ENCODE peak calls at places on chromosomes 7 and 10, in five cellular contexts. J, Z, Q, T and I are unnamed samples.

GRCh38 chr7:94022550-94022949 is 18.4 kb upstream of the BET1 start:
- DNase-seq in J (no peak), Q (no peak), Z (no peak), T (no peak), I (peak)

GRCh38 chr7:40199076-40199802 is 64.4 kb downstream of the SUGCT start:
- DNase-seq in Z (peak), Q (no peak), T (no peak), J (peak), I (no peak)

GRCh38 chr10:104881740-104882139 is 240.7 kb downstream of the SORCS3 start:
- DNase-seq in Q (no peak), Z (no peak), T (no peak), J (no peak), I (no peak)

GRCh38 chr10:56547163-56547562 is 186.1 kb upstream of the ZWINT start:
- DNase-seq in Z (no peak), J (no peak), Q (no peak), T (no peak), I (no peak)

GRCh38 chr10:110868981-110869380 is 2.7 kb upstream of the PDCD4 start:
- DNase-seq in J (no peak), Q (no peak), Z (no peak), T (no peak), I (no peak)

GRCh38 chr10:126504051-126504760 is 115.9 kb upstream of the ADAM12 start:
- DNase-seq in T (no peak), J (peak), Q (peak), Z (no peak), I (peak)

GRCh38 chr7:50509459-50509858 is 55.7 kb downstream of the DDC start:
- DNase-seq in J (no peak), Z (no peak), Q (no peak), T (no peak), I (no peak)

GRCh38 chr10:42112331-42113157 is 525.8 kb downstream of the ZNF33B start:
- DNase-seq in Q (no peak), T (no peak), Z (no peak), J (no peak), I (no peak)

GRCh38 chr7:111083423-111083822 is 7.5 kb upstream of the LRRN3 start:
- DNase-seq in Q (no peak), T (no peak), Z (peak), J (peak), I (no peak)

GRCh38 chr7:130380121-130380860 is at the start of gene CPA1:
- DNase-seq in T (no peak), Q (peak), J (no peak), Z (no peak), I (no peak)

GRCh38 chr10:49255883-49256282 is 43.1 kb upstream of the C10orf71 start:
- DNase-seq in Z (no peak), J (no peak), Q (no peak), T (no peak), I (no peak)

GRCh38 chr10:29734640-29734979 is 99.8 kb upstream of the SVIL start:
- DNase-seq in T (no peak), Z (no peak), Q (no peak), J (peak), I (no peak)

GRCh38 chr10:132115736-132116135 is 50.0 kb downstream of the JAKMIP3 start:
- DNase-seq in T (no peak), Q (no peak), J (no peak), Z (no peak), I (no peak)

GRCh38 chr7:5450549-5451327 is 27.1 kb upstream of the TNRC18 start:
- DNase-seq in T (no peak), Z (no peak), J (peak), Q (peak), I (no peak)

GRCh38 chr10:120511165-120511564 is 54.1 kb downstream of the PLPP4 start:
- DNase-seq in Z (no peak), J (peak), T (peak), Q (no peak), I (peak)

GRCh38 chr10:110775022-110775379 is 96.7 kb upstream of the PDCD4 start:
- DNase-seq in J (no peak), T (no peak), Z (no peak), Q (no peak), I (no peak)

GRCh38 chr7:5532520-5533335 is 109.1 kb upstream of the TNRC18 start:
- DNase-seq in Q (peak), J (peak), Z (no peak), T (no peak), I (no peak)

GRCh38 chr10:71694567-71694968 is 25.0 kb downstream of the C10orf105 start:
- DNase-seq in Z (no peak), T (no peak), Q (peak), J (no peak), I (no peak)

GRCh38 chr7:132353902-132354301 is 222.4 kb downstream of the PLXNA4 start:
- DNase-seq in Z (no peak), Q (no peak), T (no peak), J (no peak), I (no peak)

GRCh38 chr7:105756402-105756801 is 120.0 kb downstream of the ATXN7L1 start:
- DNase-seq in Q (no peak), Z (no peak), T (no peak), J (no peak), I (no peak)

GRCh38 chr7:5525271-5526189 is 101.9 kb upstream of the TNRC18 start:
- DNase-seq in Z (no peak), J (peak), T (no peak), Q (no peak), I (no peak)

GRCh38 chr7:30974605-30975256 is 11.0 kb downstream of the GHRHR start:
- DNase-seq in J (peak), Z (no peak), T (peak), Q (peak), I (peak)

GRCh38 chr7:50528266-50529092 is 36.7 kb downstream of the DDC start:
- DNase-seq in J (no peak), Z (no peak), Q (peak), T (no peak), I (no peak)

GRCh38 chr7:30087371-30087770 is 47.4 kb upstream of the MTURN start:
- DNase-seq in J (no peak), Q (no peak), T (no peak), Z (no peak), I (no peak)

GRCh38 chr10:95755511-95756004 is 405 bp upstream of the ENTPD1 start:
- DNase-seq in J (no peak), Q (peak), Z (no peak), T (no peak), I (peak)

GRCh38 chr10:95767884-95768556 is 12.1 kb downstream of the ENTPD1 start:
- DNase-seq in T (no peak), Q (peak), J (peak), Z (no peak), I (peak)

GRCh38 chr10:31526681-31527080 is 207.7 kb downstream of the ZEB1 start:
- DNase-seq in Q (no peak), J (no peak), Z (no peak), T (no peak), I (no peak)

GRCh38 chr10:5619366-5620211 is 46.8 kb downstream of the ASB13 start:
- DNase-seq in Q (no peak), Z (no peak), J (peak), T (no peak), I (no peak)

GRCh38 chr10:32376027-32376426 is 29.1 kb upstream of the EPC1 start:
- DNase-seq in Q (no peak), Z (no peak), J (no peak), T (no peak), I (no peak)

GRCh38 chr7:37360469-37360868 is 88.2 kb downstream of the ELMO1 start:
- DNase-seq in Q (no peak), Z (no peak), T (no peak), J (no peak), I (no peak)

GRCh38 chr7:115267503-115267902 is 345.6 kb downstream of the MDFIC start:
- DNase-seq in J (no peak), Q (no peak), Z (no peak), T (no peak), I (no peak)

GRCh38 chr7:107501593-107501992 is 31.7 kb downstream of the GPR22 start:
- DNase-seq in Z (no peak), Q (no peak), J (peak), T (no peak), I (no peak)

GRCh38 chr7:102891693-102892261 is 21.0 kb upstream of the LRRC17 start:
- DNase-seq in Q (peak), J (peak), Z (peak), T (no peak), I (no peak)

GRCh38 chr7:92608380-92609322 is 18.5 kb upstream of the FAM133B start:
- DNase-seq in J (no peak), Z (no peak), Q (peak), T (no peak), I (no peak)

GRCh38 chr10:79375321-79376077 is 28.2 kb downstream of the PPIF start:
- DNase-seq in J (peak), Z (no peak), Q (no peak), T (no peak), I (no peak)

GRCh38 chr7:2802082-2802481 is 42.0 kb downstream of the GNA12 start:
- DNase-seq in Z (no peak), J (peak), Q (no peak), T (no peak), I (no peak)

GRCh38 chr7:16984346-16984745 is 102.6 kb upstream of the AGR3 start:
- DNase-seq in Q (no peak), T (no peak), J (no peak), Z (no peak), I (no peak)

GRCh38 chr10:29585488-29585976 is 49.2 kb downstream of the SVIL start:
- DNase-seq in T (no peak), J (no peak), Z (no peak), Q (no peak), I (no peak)

GRCh38 chr10:103822052-103822716 is 33.2 kb downstream of the SH3PXD2A start:
- DNase-seq in Q (no peak), Z (no peak), T (no peak), J (no peak), I (no peak)

GRCh38 chr7:119377-120163 is 72.8 kb upstream of the FAM20C start:
- DNase-seq in Q (peak), J (no peak), T (no peak), Z (no peak), I (no peak)

DNA sequence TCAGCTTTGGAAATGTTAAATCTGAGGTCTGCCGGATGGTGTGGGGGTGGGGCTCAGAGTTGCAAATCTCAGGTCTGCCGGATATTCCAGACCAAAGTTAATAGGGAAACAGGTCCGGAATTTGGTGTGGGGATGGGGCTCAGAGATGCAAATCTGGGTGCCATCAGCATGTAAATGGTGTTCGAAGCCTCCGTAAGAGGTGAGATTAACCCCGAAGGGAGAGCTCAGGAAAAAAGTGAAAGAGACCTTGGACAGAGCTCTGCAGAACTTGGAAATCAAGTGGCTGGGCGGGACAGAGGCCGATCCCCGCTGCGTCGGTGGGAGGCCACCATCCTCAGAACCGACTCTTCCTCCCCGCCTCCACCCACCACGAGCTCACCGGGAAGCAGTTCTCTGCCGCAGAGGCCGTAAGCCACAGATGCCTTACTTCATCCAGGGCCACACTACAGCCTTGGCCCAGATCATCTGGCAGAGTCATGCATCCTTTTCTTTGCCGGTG is 1.7 kb upstream of the SEPHS1 start:
- DNase-seq in J (peak), Q (peak), T (no peak), Z (no peak), I (no peak)
- H3K4me3 ChIP-seq in J (peak), Q (peak), T (peak), Z (peak), I (peak)

GRCh38 chr10:75495434-75496190 is 64.2 kb downstream of the LRMDA start:
- DNase-seq in T (no peak), Q (no peak), J (no peak), Z (no peak), I (no peak)

GRCh38 chr10:75496191-75496567 is 64.8 kb downstream of the LRMDA start:
- DNase-seq in J (no peak), Z (no peak), T (no peak), Q (no peak), I (no peak)

GRCh38 chr10:75493464-75493863 is 62.0 kb downstream of the LRMDA start:
- DNase-seq in Q (no peak), T (no peak), J (no peak), Z (no peak), I (no peak)

GRCh38 chr10:75487087-75487784 is 55.8 kb downstream of the LRMDA start:
- DNase-seq in Z (no peak), Q (no peak), T (peak), J (peak), I (no peak)

DNA sequence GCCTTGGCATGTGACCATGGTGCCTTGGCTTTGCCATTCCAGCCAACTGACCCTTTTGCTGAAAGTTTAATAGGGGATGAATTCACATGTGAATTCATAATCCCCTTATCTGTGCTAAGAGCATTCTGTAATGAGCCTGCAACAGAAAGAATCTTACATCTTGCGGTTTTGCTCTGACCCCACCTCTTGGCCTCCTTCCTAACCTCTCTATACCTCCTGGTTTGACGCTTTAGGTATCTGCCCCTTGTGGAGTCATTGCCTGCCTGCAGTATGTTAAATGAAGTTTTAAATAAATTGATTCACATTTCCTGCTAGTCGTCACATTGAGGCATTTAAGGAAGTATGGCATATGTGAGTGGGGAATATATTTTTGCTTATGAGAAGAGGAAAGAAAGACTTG is 60.7 kb downstream of the LRMDA start:
- DNase-seq in Q (no peak), J (peak), T (no peak), Z (no peak), I (no peak)
- TF ChIP-seq CTCF in Q (no peak), J (no peak), T (no peak), Z (no peak), I (no peak)

DNA sequence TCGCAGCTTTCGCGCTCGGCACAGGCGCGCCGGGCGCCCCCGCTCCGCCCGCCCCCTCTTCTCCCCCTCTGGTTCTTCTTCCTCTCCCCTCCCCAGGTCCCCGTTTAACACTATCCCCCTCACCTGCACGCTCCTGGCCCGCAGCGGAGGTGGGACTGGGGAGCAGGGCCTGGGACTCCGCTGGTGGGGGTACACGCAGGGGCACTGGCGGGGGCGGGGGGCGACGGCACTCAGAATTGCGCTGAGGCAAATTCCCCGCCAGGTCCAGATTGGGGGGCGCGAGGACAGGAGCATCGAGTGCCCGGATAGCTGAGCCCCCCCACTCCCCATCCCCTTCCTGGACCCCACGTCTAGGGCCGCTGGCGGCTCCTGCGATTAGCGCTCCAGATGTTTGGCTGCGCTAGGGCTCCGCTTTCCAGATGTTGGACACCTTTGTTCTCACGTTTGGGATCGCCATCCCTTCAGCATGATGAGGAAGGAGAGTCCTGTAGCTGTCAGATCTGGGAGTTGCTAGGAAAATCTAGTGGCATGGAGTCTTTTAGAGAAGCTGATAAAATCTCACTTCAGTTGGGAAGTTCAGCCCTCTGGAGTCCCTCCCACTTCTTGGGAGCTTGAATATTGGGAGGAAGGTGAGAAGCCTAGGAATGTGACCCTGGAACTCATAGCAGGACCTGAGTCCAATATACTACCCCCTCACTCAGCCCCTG is 31.4 kb upstream of the PAX2 start:
- DNase-seq in Z (no peak), J (no peak), Q (no peak), T (no peak), I (no peak)
- H3K4me3 ChIP-seq in Z (no peak), J (no peak), Q (no peak), T (peak), I (peak)

DNA sequence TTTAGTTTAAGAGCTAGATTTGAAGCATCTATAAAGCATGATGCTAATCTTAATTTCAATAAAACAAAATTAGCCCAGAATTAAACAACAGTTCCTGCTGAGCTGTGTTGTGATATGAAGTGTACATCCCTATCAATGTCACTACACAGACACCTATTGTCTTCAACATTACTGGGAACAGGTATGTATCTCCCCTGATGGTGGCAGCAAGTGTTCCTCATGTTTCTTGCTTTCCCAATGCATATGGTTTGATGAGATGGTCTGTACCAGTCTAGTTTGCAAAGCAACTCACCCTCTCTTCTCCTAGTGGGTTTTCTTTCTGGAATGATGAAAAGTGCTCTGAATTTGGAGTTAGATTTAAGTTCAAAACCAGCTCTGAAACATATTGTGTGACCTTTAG is 38.1 kb downstream of the TSPAN12 start:
- DNase-seq in Z (no peak), T (no peak), Q (no peak), J (no peak), I (no peak)
- TF ChIP-seq CTCF in Z (no peak), T (no peak), Q (no peak), J (no peak), I (no peak)

GRCh38 chr7:74212661-74213060 is 2.9 kb downstream of the LAT2 start:
- DNase-seq in J (no peak), T (no peak), Z (no peak), Q (no peak), I (no peak)
- H3K4me3 ChIP-seq in J (no peak), T (no peak), Z (no peak), Q (no peak), I (no peak)